ENCODE peak calls at places on chromosomes 11 and 22, in ten cellular contexts. V, I, Z, K, S, A, W, X, Q and N are unnamed samples.
A peak's percentile ranks its signal among the peaks of the same experiment; 100 is the strongest.

GRCh38 chr22:23651676-23652075 is 19.6 kb upstream of the DRICH1 start:
- DNase-seq in A (peak; percentile 39), Z (no peak), X (no peak), I (no peak), Q (no peak), S (no peak), K (no peak), V (no peak), W (no peak), N (no peak)

GRCh38 chr11:103055174-103055890 is 36.6 kb downstream of the DCUN1D5 start:
- DNase-seq in Z (no peak), S (peak; percentile 14), K (no peak), I (no peak), X (peak; percentile 23), V (no peak), W (no peak), A (no peak), Q (no peak), N (no peak)

GRCh38 chr11:94650756-94651155 is 83.6 kb downstream of the PIWIL4 start:
- DNase-seq in X (no peak), V (peak; percentile 87), A (peak; percentile 93), K (peak; percentile 78), I (no peak), Q (no peak), S (no peak), Z (peak; percentile 54), W (peak; percentile 49), N (no peak)

GRCh38 chr11:13110929-13111812 is 102.1 kb downstream of the RASSF10 start:
- DNase-seq in X (peak; percentile 64), A (no peak), S (no peak), V (no peak), Q (no peak), K (peak; percentile 15), W (peak; percentile 86), I (no peak), Z (no peak), N (no peak)

GRCh38 chr11:17343907-17344306 is 7.7 kb upstream of the NCR3LG1 start:
- DNase-seq in I (no peak), A (no peak), V (no peak), Z (no peak), S (no peak), X (peak; percentile 10), W (peak; percentile 52), Q (no peak), K (no peak), N (no peak)

GRCh38 chr22:20509344-20510047 is 2.1 kb downstream of the MED15 start:
- DNase-seq in K (peak; percentile 73), X (peak; percentile 57), I (no peak), Q (peak; percentile 80), W (no peak), S (peak; percentile 34), Z (peak; percentile 65), V (peak; percentile 66), A (peak; percentile 88), N (peak; percentile 47)

GRCh38 chr11:73931039-73931645 is 19.7 kb upstream of the DNAJB13 start:
- DNase-seq in Z (no peak), Q (no peak), S (peak; percentile 4), K (no peak), I (no peak), V (no peak), X (peak; percentile 87), A (no peak), W (peak; percentile 76), N (no peak)

GRCh38 chr11:114058026-114058706 is 1.3 kb upstream of the ZBTB16 start:
- DNase-seq in Q (no peak), Z (peak; percentile 88), I (peak; percentile 56), A (no peak), V (no peak), K (peak; percentile 35), S (no peak), X (no peak), W (peak; percentile 78), N (no peak)

GRCh38 chr11:126834149-126834548 is 166.4 kb downstream of the KIRREL3 start:
- DNase-seq in Z (no peak), A (no peak), S (no peak), X (no peak), Q (no peak), V (no peak), I (no peak), W (peak; percentile 17), K (no peak), N (no peak)

GRCh38 chr11:44005076-44005800 is 42.5 kb upstream of the ACCSL start:
- DNase-seq in W (no peak), A (peak; percentile 80), K (no peak), I (no peak), Q (no peak), S (no peak), Z (no peak), V (no peak), X (no peak), N (no peak)

GRCh38 chr11:73387594-73388021 is 11.4 kb downstream of the RELT start:
- DNase-seq in K (no peak), V (no peak), A (no peak), X (no peak), Z (peak; percentile 97), W (peak; percentile 76), Q (no peak), I (no peak), S (no peak), N (no peak)

GRCh38 chr11:110433393-110434333 is 3.9 kb downstream of the FDX1 start:
- DNase-seq in S (peak; percentile 45), K (no peak), X (peak; percentile 16), Z (no peak), V (no peak), W (no peak), I (no peak), Q (no peak), A (no peak), N (no peak)

GRCh38 chr22:48955351-48956311 is 872.0 kb downstream of the BRD1 start:
- DNase-seq in W (peak; percentile 38), S (no peak), X (no peak), V (peak; percentile 3), K (no peak), Q (no peak), I (peak; percentile 48), A (no peak), Z (no peak), N (no peak)

GRCh38 chr11:2137202-2138071 is 1.8 kb downstream of the IGF2 start:
- DNase-seq in K (peak; percentile 71), A (peak; percentile 89), V (peak; percentile 72), X (peak; percentile 76), S (no peak), Q (no peak), W (peak; percentile 92), Z (peak; percentile 41), I (no peak), N (no peak)

DNA sequence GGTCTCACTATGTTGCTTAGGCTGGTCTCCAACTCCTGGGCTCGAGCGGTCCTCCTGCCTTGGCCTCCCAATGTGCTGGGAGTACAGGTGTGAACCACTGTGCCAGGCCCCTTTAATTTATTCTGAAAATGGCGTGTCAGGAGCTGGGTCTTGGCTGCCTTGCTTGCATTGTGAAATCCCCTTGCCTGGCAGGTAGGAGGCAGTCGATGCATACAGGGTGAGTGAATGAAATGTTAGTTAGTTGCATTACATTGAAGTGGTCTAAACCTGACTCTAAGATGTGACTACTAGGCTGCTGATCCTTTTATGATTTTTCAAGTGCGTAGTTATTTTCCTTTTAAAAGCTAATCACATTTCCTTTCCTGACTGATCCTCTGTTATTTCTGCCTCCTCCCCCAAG is 42.9 kb downstream of the PARVB start:
- DNase-seq in A (no peak), I (no peak), Z (no peak), W (no peak), K (no peak), Q (no peak), V (no peak), X (no peak), S (no peak), N (no peak)
- H3K4me1 ChIP-seq in A (peaks cover 6% of the 10 kb centered on the region), I (no peaks in the 10 kb centered on the region), Z (peaks cover 48% of the 10 kb centered on the region), W (peaks cover 4% of the 10 kb centered on the region), K (peaks cover 66% of the 10 kb centered on the region), Q (no peaks in the 10 kb centered on the region), V (no peaks in the 10 kb centered on the region), X (no peaks in the 10 kb centered on the region), S (no peaks in the 10 kb centered on the region), N (no peaks in the 10 kb centered on the region)

GRCh38 chr11:119423459-119424254 is 685 bp upstream of the THY1 start:
- DNase-seq in Q (no peak), I (no peak), W (no peak), X (no peak), V (no peak), K (no peak), S (no peak), A (no peak), Z (no peak), N (no peak)
- H3K27ac ChIP-seq in Q (no peak overlapping the region), I (no peak overlapping the region), W (no peak overlapping the region), X (peak overlapping the region; percentile 81), V (no peak overlapping the region), K (no peak overlapping the region), S (no peak overlapping the region), A (peak overlapping the region; percentile 2), Z (no peak overlapping the region), N (no peak overlapping the region)

DNA sequence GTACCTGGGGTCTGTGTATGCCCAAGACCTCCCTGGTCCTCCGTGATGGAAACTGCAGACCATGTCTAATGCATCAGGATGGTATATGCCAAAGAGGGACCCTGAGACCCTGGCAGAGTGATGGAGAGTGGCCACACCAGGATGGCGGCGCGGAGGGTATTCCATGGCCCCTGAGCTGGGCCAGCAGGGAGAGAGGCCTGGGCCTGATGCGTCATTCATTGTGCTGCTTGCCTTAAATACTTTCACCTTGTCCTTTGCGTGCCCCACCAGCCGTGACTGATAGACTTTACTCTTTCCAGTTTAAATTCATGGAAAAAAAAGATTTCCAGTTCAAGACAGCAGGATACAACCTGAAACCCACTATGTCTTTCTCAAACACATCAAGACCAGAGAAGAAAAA is 5.6 kb upstream of the NDUFV1 start:
- DNase-seq in K (no peak), V (no peak), W (peak; percentile 31), Q (no peak), Z (no peak), X (no peak), S (no peak), I (no peak), A (no peak), N (no peak)
- H3K9me3 ChIP-seq in K (no peaks in the 10 kb centered on the region), V (no peaks in the 10 kb centered on the region), W (peaks cover 31% of the 10 kb centered on the region), Q (no peaks in the 10 kb centered on the region), Z (no peaks in the 10 kb centered on the region), X (peaks cover 6% of the 10 kb centered on the region), S (no peaks in the 10 kb centered on the region), I (no peaks in the 10 kb centered on the region), A (no peaks in the 10 kb centered on the region), N (no peaks in the 10 kb centered on the region)

GRCh38 chr11:35160248-35160820 is 21.4 kb downstream of the CD44 start:
- DNase-seq in Z (no peak), I (no peak), V (no peak), X (no peak), K (no peak), S (peak; percentile 54), W (no peak), A (no peak), Q (no peak), N (no peak)

GRCh38 chr11:35160902-35161585 is 22.1 kb downstream of the CD44 start:
- DNase-seq in W (no peak), I (no peak), S (no peak), A (no peak), Q (no peak), V (no peak), X (no peak), Z (no peak), K (no peak), N (no peak)

GRCh38 chr11:35163707-35164496 is 24.9 kb downstream of the CD44 start:
- DNase-seq in S (peak; percentile 53), X (no peak), Q (no peak), K (no peak), W (peak; percentile 64), Z (no peak), I (no peak), A (no peak), V (no peak), N (peak; percentile 27)

GRCh38 chr11:35163209-35163608 is 24.2 kb downstream of the CD44 start:
- DNase-seq in W (no peak), K (no peak), A (no peak), I (no peak), S (no peak), V (no peak), Z (no peak), X (peak; percentile 48), Q (no peak), N (no peak)

GRCh38 chr11:35162795-35163194 is 23.8 kb downstream of the CD44 start:
- DNase-seq in V (no peak), K (no peak), Z (no peak), X (no peak), W (no peak), A (no peak), Q (no peak), I (no peak), S (no peak), N (no peak)
- H3K4me1 ChIP-seq in V (peaks cover 21% of the 10 kb centered on the region), K (peaks cover 45% of the 10 kb centered on the region), Z (peaks cover 27% of the 10 kb centered on the region), X (peaks cover 97% of the 10 kb centered on the region), W (peaks cover 27% of the 10 kb centered on the region), A (peaks cover 7% of the 10 kb centered on the region), Q (peaks cover 100% of the 10 kb centered on the region), I (peaks cover 13% of the 10 kb centered on the region), S (peaks cover 98% of the 10 kb centered on the region), N (peaks cover 95% of the 10 kb centered on the region)